ENCODE peak calls at places on chromosome 14, in six cellular contexts. U is ovary, L is fibroblast of villous mesenchyme, O is IMR-90, Q is pancreas, R is lower leg skin. J is an unnamed sample.

GRCh38 chr14:39102969-39103957 is at the start of gene SEC23A:
- DNase-seq in R (peak), U (peak), Q (peak), L (peak), O (peak), J (no peak)

GRCh38 chr14:51365241-51365940 is 125.3 kb downstream of the TMX1 start:
- DNase-seq in L (peak), O (no peak), Q (no peak), R (no peak), U (no peak), J (no peak)

GRCh38 chr14:104560586-104560945 is 19.0 kb upstream of the C14orf180 start:
- DNase-seq in L (no peak), R (no peak), O (no peak), U (no peak), Q (peak), J (no peak)

GRCh38 chr14:100404419-100404818 is 81.3 kb downstream of the SLC25A47 start:
- DNase-seq in L (no peak), O (no peak), Q (no peak), R (no peak), U (no peak), J (no peak)

GRCh38 chr14:72155379-72155993 is 223.3 kb downstream of the RGS6 start:
- DNase-seq in Q (no peak), O (no peak), L (no peak), U (no peak), R (no peak), J (no peak)

GRCh38 chr14:64213079-64213478 is 81.1 kb downstream of the ESR2 start:
- DNase-seq in L (no peak), R (no peak), U (no peak), Q (no peak), O (peak), J (no peak)

GRCh38 chr14:105445901-105446845 is 26.5 kb downstream of the MTA1 start:
- DNase-seq in O (no peak), Q (peak), U (no peak), L (no peak), R (no peak), J (no peak)

GRCh38 chr14:30559638-30560071 is 697 bp downstream of the G2E3 start:
- DNase-seq in Q (no peak), O (peak), R (no peak), L (peak), U (no peak), J (no peak)

GRCh38 chr14:64760916-64761315 is 56.7 kb downstream of the PLEKHG3 start:
- DNase-seq in L (no peak), Q (no peak), R (no peak), O (no peak), U (peak), J (no peak)

GRCh38 chr14:99009875-99010274 is 262.1 kb downstream of the BCL11B start:
- DNase-seq in Q (no peak), L (no peak), U (no peak), R (no peak), O (no peak), J (no peak)

GRCh38 chr14:55416866-55417265 is 5.2 kb upstream of the ATG14 start:
- DNase-seq in L (no peak), O (no peak), U (no peak), Q (no peak), R (no peak), J (no peak)

DNA sequence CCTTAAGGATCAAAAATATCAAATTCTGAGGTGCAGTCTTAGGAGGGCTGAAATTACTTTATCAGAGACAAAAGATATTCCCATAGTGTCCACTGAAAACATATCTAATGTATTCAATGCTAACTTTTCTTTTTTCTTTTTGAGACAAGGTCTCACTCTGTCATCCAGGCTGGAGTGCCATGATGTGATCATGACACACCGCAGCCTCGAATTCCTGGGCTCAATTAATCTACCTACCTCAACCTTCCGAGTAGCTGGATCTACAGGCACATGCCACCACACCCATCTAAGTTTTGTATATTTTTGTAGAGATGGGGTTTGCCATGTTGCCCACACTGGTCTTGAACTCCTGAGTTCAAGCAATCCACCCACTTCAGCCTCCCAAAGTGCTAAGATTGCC is 68.3 kb downstream of the ZC3H14 start:
- DNase-seq in O (no peak), U (no peak), R (no peak), Q (no peak), L (no peak), J (no peak)
- H3K4me3 ChIP-seq in O (no peak), U (no peak), R (no peak), Q (no peak), L (no peak), J (no peak)

GRCh38 chr14:83463500-83464098 is 1929.9 kb upstream of the SEL1L start:
- DNase-seq in Q (no peak), U (no peak), L (peak), R (peak), O (peak), J (peak)
- TF ChIP-seq CTCF in Q (peak), U (no peak), L (peak), R (no peak), O (peak), J (peak)

GRCh38 chr14:93086441-93087055 is 29.2 kb downstream of the ITPK1 start:
- DNase-seq in O (no peak), Q (no peak), U (no peak), R (no peak), L (no peak), J (peak)
- H3K4me3 ChIP-seq in O (no peak), Q (no peak), U (no peak), R (no peak), L (no peak), J (no peak)

GRCh38 chr14:23485311-23485710 is 15.8 kb downstream of the NGDN start:
- DNase-seq in O (no peak), L (no peak), R (no peak), Q (no peak), U (no peak), J (no peak)

GRCh38 chr14:23482814-23483128 is 13.3 kb downstream of the NGDN start:
- DNase-seq in Q (no peak), L (no peak), R (no peak), O (no peak), U (no peak), J (no peak)

GRCh38 chr14:23481362-23481970 is 12.0 kb downstream of the NGDN start:
- DNase-seq in Q (no peak), L (peak), O (peak), R (no peak), U (no peak), J (no peak)

GRCh38 chr14:23483216-23483854 is 13.8 kb downstream of the NGDN start:
- DNase-seq in U (no peak), R (no peak), O (peak), Q (no peak), L (no peak), J (no peak)

GRCh38 chr14:23481992-23482813 is 12.7 kb downstream of the NGDN start:
- DNase-seq in Q (no peak), L (no peak), U (no peak), R (no peak), O (no peak), J (no peak)
- TF ChIP-seq CTCF in Q (no peak), L (peak), U (no peak), R (no peak), O (no peak), J (no peak)

DNA sequence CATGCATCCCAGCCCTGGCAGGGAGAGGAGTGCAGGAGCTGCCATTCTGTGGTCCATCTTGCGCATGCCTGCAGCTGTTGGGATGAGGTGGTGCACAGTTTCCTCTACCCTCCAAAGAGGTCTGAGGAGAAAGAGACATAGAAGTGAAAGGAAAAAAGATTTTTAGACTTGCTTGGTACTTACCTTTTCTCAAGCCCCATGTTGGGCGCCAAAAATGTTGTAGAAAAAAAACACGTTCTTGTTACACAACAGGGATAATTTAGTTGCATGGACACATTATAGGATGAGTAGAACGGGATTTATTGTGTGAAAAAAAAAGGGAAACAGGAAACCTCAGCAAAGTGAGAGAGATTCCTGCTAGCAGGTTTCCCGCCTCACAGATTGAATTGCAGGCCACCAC is 244.4 kb upstream of the GARIN2 start:
- DNase-seq in R (no peak), U (no peak), Q (no peak), L (peak), O (peak), J (no peak)
- H3K4me3 ChIP-seq in R (no peak), U (no peak), Q (no peak), L (no peak), O (no peak), J (no peak)

J was measured in LNCaP clone FGC.